ENCODE peak calls at places on chromosomes 5 and 9, in five cellular contexts. One of them, this sample, is unnamed.

GRCh38 chr5:1745806-1746370 is 53.7 kb downstream of the MRPL36 start:
- DNase-seq in pancreas: no peak
- DNase-seq in tibial artery: peak; percentile 63
- DNase-seq in heart right ventricle: no peak
- DNase-seq in transverse colon: peak; percentile 3
- DNase-seq in this sample: peak; percentile 50

GRCh38 chr9:111348821-111349271 is 18.8 kb upstream of the OR2K2 start:
- DNase-seq in pancreas: no peak
- DNase-seq in tibial artery: no peak
- DNase-seq in heart right ventricle: no peak
- DNase-seq in transverse colon: peak; percentile 44
- DNase-seq in this sample: no peak

GRCh38 chr5:15374886-15375285 is 125.1 kb upstream of the FBXL7 start:
- DNase-seq in pancreas: no peak
- DNase-seq in tibial artery: no peak
- DNase-seq in heart right ventricle: no peak
- DNase-seq in transverse colon: no peak
- DNase-seq in this sample: no peak

GRCh38 chr9:109455861-109456260 is 42.2 kb downstream of the PTPN3 start:
- DNase-seq in pancreas: no peak
- DNase-seq in tibial artery: no peak
- DNase-seq in heart right ventricle: no peak
- DNase-seq in transverse colon: no peak
- DNase-seq in this sample: no peak

GRCh38 chr9:81387360-81387759 is 302.0 kb downstream of the TLE1 start:
- DNase-seq in pancreas: no peak
- DNase-seq in tibial artery: no peak
- DNase-seq in heart right ventricle: no peak
- DNase-seq in transverse colon: no peak
- DNase-seq in this sample: no peak

GRCh38 chr9:38186372-38187115 is 117.5 kb upstream of the SHB start:
- DNase-seq in pancreas: no peak
- DNase-seq in tibial artery: no peak
- DNase-seq in heart right ventricle: no peak
- DNase-seq in transverse colon: no peak
- DNase-seq in this sample: no peak

GRCh38 chr9:78778843-78779486 is 482.0 kb downstream of the PSAT1 start:
- DNase-seq in pancreas: no peak
- DNase-seq in tibial artery: no peak
- DNase-seq in heart right ventricle: no peak
- DNase-seq in transverse colon: no peak
- DNase-seq in this sample: no peak

GRCh38 chr5:144309265-144309664 is 138.6 kb downstream of the KCTD16 start:
- DNase-seq in pancreas: peak; percentile 19
- DNase-seq in tibial artery: no peak
- DNase-seq in heart right ventricle: no peak
- DNase-seq in transverse colon: no peak
- DNase-seq in this sample: no peak

GRCh38 chr5:141003026-141003425 is 36.8 kb downstream of the PCDHAC2 start:
- DNase-seq in pancreas: no peak
- DNase-seq in tibial artery: no peak
- DNase-seq in heart right ventricle: no peak
- DNase-seq in transverse colon: no peak
- DNase-seq in this sample: no peak

GRCh38 chr9:79616013-79616412 is 44.2 kb downstream of the TLE4 start:
- DNase-seq in pancreas: no peak
- DNase-seq in tibial artery: no peak
- DNase-seq in heart right ventricle: no peak
- DNase-seq in transverse colon: no peak
- DNase-seq in this sample: no peak

GRCh38 chr5:51521583-51521982 is 138.3 kb downstream of the ISL1 start:
- DNase-seq in pancreas: no peak
- DNase-seq in tibial artery: no peak
- DNase-seq in heart right ventricle: no peak
- DNase-seq in transverse colon: no peak
- DNase-seq in this sample: no peak

GRCh38 chr5:172791726-172792445 is 20.9 kb upstream of the DUSP1 start:
- DNase-seq in pancreas: no peak
- DNase-seq in tibial artery: peak; percentile 62
- DNase-seq in heart right ventricle: no peak
- DNase-seq in transverse colon: no peak
- DNase-seq in this sample: no peak

GRCh38 chr5:110478899-110479298 is 247.6 kb downstream of the TMEM232 start:
- DNase-seq in pancreas: no peak
- DNase-seq in tibial artery: no peak
- DNase-seq in heart right ventricle: no peak
- DNase-seq in transverse colon: no peak
- DNase-seq in this sample: no peak

GRCh38 chr9:95726756-95727155 is 148.7 kb upstream of the ERCC6L2 start:
- DNase-seq in pancreas: no peak
- DNase-seq in tibial artery: no peak
- DNase-seq in heart right ventricle: no peak
- DNase-seq in transverse colon: no peak
- DNase-seq in this sample: no peak

GRCh38 chr5:141915881-141916336 is 7.8 kb upstream of the DELE1 start:
- DNase-seq in pancreas: no peak
- DNase-seq in tibial artery: peak; percentile 37
- DNase-seq in heart right ventricle: no peak
- DNase-seq in transverse colon: peak; percentile 27
- DNase-seq in this sample: no peak

GRCh38 chr9:131727795-131728545 is 11.9 kb downstream of the RAPGEF1 start:
- DNase-seq in pancreas: no peak
- DNase-seq in tibial artery: no peak
- DNase-seq in heart right ventricle: no peak
- DNase-seq in transverse colon: no peak
- DNase-seq in this sample: no peak

GRCh38 chr9:135228345-135228982 is 141.0 kb downstream of the OLFM1 start:
- DNase-seq in pancreas: no peak
- DNase-seq in tibial artery: no peak
- DNase-seq in heart right ventricle: peak; percentile 6
- DNase-seq in transverse colon: no peak
- DNase-seq in this sample: no peak

GRCh38 chr9:14080940-14081621 is 232.9 kb downstream of the NFIB start:
- DNase-seq in pancreas: no peak
- DNase-seq in tibial artery: no peak
- DNase-seq in heart right ventricle: no peak
- DNase-seq in transverse colon: no peak
- DNase-seq in this sample: no peak

GRCh38 chr9:111038336-111039202 is at the start of gene LPAR1:
- DNase-seq in pancreas: peak; percentile 44
- DNase-seq in tibial artery: peak; percentile 84
- DNase-seq in heart right ventricle: peak; percentile 65
- DNase-seq in transverse colon: peak; percentile 65
- DNase-seq in this sample: peak; percentile 79

GRCh38 chr9:35827486-35827885 is 1.0 kb downstream of the FAM221B start:
- DNase-seq in pancreas: no peak
- DNase-seq in tibial artery: no peak
- DNase-seq in heart right ventricle: no peak
- DNase-seq in transverse colon: no peak
- DNase-seq in this sample: no peak

GRCh38 chr5:102231693-102232619 is 64.1 kb downstream of the SLCO4C1 start:
- DNase-seq in pancreas: no peak
- DNase-seq in tibial artery: no peak
- DNase-seq in heart right ventricle: no peak
- DNase-seq in transverse colon: no peak
- DNase-seq in this sample: no peak

GRCh38 chr5:54571462-54571861 is 53.9 kb downstream of the SNX18 start:
- DNase-seq in pancreas: no peak
- DNase-seq in tibial artery: no peak
- DNase-seq in heart right ventricle: no peak
- DNase-seq in transverse colon: no peak
- DNase-seq in this sample: no peak

GRCh38 chr5:58143757-58144156 is 316.1 kb downstream of the PLK2 start:
- DNase-seq in pancreas: no peak
- DNase-seq in tibial artery: no peak
- DNase-seq in heart right ventricle: no peak
- DNase-seq in transverse colon: no peak
- DNase-seq in this sample: no peak

GRCh38 chr9:38214441-38214840 is 145.4 kb upstream of the SHB start:
- DNase-seq in pancreas: no peak
- DNase-seq in tibial artery: no peak
- DNase-seq in heart right ventricle: no peak
- DNase-seq in transverse colon: no peak
- DNase-seq in this sample: no peak

GRCh38 chr5:147057051-147057450 is 177.8 kb upstream of the STK32A start:
- DNase-seq in pancreas: no peak
- DNase-seq in tibial artery: no peak
- DNase-seq in heart right ventricle: no peak
- DNase-seq in transverse colon: no peak
- DNase-seq in this sample: no peak

GRCh38 chr5:150358261-150359095 is 981 bp downstream of the TCOF1 start:
- DNase-seq in pancreas: no peak
- DNase-seq in tibial artery: no peak
- DNase-seq in heart right ventricle: no peak
- DNase-seq in transverse colon: no peak
- DNase-seq in this sample: no peak

GRCh38 chr9:129177791-129178578 is at the start of gene IER5L:
- DNase-seq in pancreas: peak; percentile 96
- DNase-seq in tibial artery: peak; percentile 98
- DNase-seq in heart right ventricle: peak; percentile 94
- DNase-seq in transverse colon: peak; percentile 96
- DNase-seq in this sample: peak; percentile 97
- H3K27ac ChIP-seq in pancreas: peak within 1 kb of the TSS; percentile 99
- H3K27ac ChIP-seq in tibial artery: peak within 1 kb of the TSS; percentile 99
- H3K27ac ChIP-seq in heart right ventricle: peak within 1 kb of the TSS; percentile 97
- H3K27ac ChIP-seq in transverse colon: peak within 1 kb of the TSS; percentile 99
- H3K27ac ChIP-seq in this sample: peak within 1 kb of the TSS; percentile 88

GRCh38 chr9:18173923-18174322 is 300.0 kb upstream of the ADAMTSL1 start:
- DNase-seq in pancreas: no peak
- DNase-seq in tibial artery: no peak
- DNase-seq in heart right ventricle: no peak
- DNase-seq in transverse colon: no peak
- DNase-seq in this sample: no peak
- TF ChIP-seq CTCF in pancreas: no peak
- TF ChIP-seq CTCF in tibial artery: no peak
- TF ChIP-seq CTCF in heart right ventricle: no peak
- TF ChIP-seq CTCF in transverse colon: no peak
- TF ChIP-seq CTCF in this sample: no peak

DNA sequence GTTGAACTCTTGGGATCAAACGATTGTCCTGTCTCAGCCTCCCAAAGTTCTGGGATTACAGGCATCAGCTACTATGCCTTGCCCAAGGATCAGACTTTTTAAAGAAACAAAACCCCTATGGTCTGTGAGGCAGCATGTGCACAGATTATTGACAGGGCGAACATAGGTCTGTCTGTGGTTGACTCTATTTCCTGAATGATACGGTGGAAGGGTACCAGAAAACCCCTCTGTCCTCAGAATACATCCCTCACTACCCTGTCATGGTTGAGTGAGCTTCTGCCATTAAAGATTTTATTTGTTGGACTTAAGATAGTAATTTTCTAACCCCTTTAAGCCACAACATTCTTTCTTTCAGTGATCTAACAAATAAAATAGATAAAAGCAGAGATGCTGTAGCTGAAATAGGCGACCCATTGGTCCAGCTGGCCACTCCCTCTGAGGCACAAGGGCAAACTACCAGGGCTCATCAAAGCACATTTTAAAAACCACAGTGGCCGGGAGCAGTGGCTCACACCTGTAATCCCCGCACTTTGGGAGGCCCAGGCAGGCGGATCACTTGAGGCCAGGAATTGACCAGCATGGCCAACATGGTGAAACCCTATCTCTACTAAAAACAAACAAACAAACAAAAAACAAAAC is 84.9 kb upstream of the ANKRD55 start:
- DNase-seq in pancreas: no peak
- DNase-seq in tibial artery: no peak
- DNase-seq in heart right ventricle: no peak
- DNase-seq in transverse colon: no peak
- DNase-seq in this sample: no peak
- H3K27ac ChIP-seq in pancreas: no peak overlapping the region
- H3K27ac ChIP-seq in tibial artery: no peak overlapping the region
- H3K27ac ChIP-seq in heart right ventricle: no peak overlapping the region
- H3K27ac ChIP-seq in transverse colon: no peak overlapping the region
- H3K27ac ChIP-seq in this sample: no peak overlapping the region

GRCh38 chr9:120532891-120533290 is 47.1 kb downstream of the CDK5RAP2 start:
- DNase-seq in pancreas: no peak
- DNase-seq in tibial artery: no peak
- DNase-seq in heart right ventricle: no peak
- DNase-seq in transverse colon: no peak
- DNase-seq in this sample: no peak

GRCh38 chr9:120532475-120532874 is 47.5 kb downstream of the CDK5RAP2 start:
- DNase-seq in pancreas: no peak
- DNase-seq in tibial artery: peak; percentile 68
- DNase-seq in heart right ventricle: no peak
- DNase-seq in transverse colon: peak; percentile 63
- DNase-seq in this sample: no peak

GRCh38 chr9:120528834-120529233 is 51.1 kb downstream of the CDK5RAP2 start:
- DNase-seq in pancreas: no peak
- DNase-seq in tibial artery: no peak
- DNase-seq in heart right ventricle: no peak
- DNase-seq in transverse colon: no peak
- DNase-seq in this sample: no peak

GRCh38 chr9:120534266-120534665 is 45.7 kb downstream of the CDK5RAP2 start:
- DNase-seq in pancreas: no peak
- DNase-seq in tibial artery: no peak
- DNase-seq in heart right ventricle: no peak
- DNase-seq in transverse colon: no peak
- DNase-seq in this sample: no peak

DNA sequence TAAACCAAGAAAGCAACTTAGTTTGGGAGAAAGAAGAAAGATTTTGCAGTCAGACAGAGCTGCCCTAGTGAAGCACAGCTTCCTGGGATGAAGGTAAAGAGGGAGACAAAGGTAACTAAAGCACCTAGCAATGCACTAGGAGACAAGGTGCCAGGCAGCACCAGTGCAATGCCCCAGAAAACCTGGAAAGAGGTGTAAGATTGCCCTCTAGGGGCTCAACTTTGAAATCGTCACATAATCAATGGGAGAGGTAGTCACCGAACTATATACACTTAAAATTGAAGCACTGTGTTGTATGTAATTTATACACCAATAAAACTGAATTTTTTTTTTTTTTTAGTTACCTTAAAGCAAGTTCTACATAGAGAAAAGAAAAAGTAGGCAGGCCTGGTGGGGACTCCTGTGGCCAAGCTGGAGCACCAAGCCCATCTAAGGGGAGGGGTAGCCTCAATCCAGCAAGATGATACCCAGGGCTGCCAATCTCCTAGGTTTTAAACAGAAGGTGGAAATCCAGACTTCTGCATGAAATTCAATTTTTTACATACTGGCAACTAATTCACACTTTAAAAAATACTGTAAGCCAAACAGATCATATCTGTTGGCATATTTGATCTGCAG is 48.2 kb downstream of the CDK5RAP2 start:
- DNase-seq in pancreas: no peak
- DNase-seq in tibial artery: no peak
- DNase-seq in heart right ventricle: no peak
- DNase-seq in transverse colon: peak; percentile 14
- DNase-seq in this sample: no peak
- TF ChIP-seq CTCF in pancreas: no peak
- TF ChIP-seq CTCF in tibial artery: no peak
- TF ChIP-seq CTCF in heart right ventricle: peak; percentile 20
- TF ChIP-seq CTCF in transverse colon: peak; percentile 28
- TF ChIP-seq CTCF in this sample: no peak

This sample was measured in coronary artery.